ENCODE peak calls at places on chromosome 12, in five cellular contexts. One of them, this sample, is unnamed.

GRCh38 chr12:88052686-88053085 is 23.5 kb upstream of the C12orf50 start:
- DNase-seq in transverse colon: peak; percentile 13
- DNase-seq in mucosa of descending colon: no peak
- DNase-seq in T1000: peak; percentile 79
- DNase-seq in fibroblast of mammary gland: peak; percentile 52
- DNase-seq in this sample: peak; percentile 51

GRCh38 chr12:4910502-4911315 is 1.0 kb downstream of the KCNA1 start:
- DNase-seq in transverse colon: no peak
- DNase-seq in mucosa of descending colon: no peak
- DNase-seq in T1000: no peak
- DNase-seq in fibroblast of mammary gland: no peak
- DNase-seq in this sample: no peak

GRCh38 chr12:95224202-95225170 is 6.9 kb downstream of the VEZT start:
- DNase-seq in transverse colon: no peak
- DNase-seq in mucosa of descending colon: no peak
- DNase-seq in T1000: no peak
- DNase-seq in fibroblast of mammary gland: peak; percentile 89
- DNase-seq in this sample: peak; percentile 82

GRCh38 chr12:10540776-10541205 is 35.1 kb downstream of the EIF2S3B start:
- DNase-seq in transverse colon: no peak
- DNase-seq in mucosa of descending colon: no peak
- DNase-seq in T1000: no peak
- DNase-seq in fibroblast of mammary gland: peak; percentile 89
- DNase-seq in this sample: peak; percentile 21

GRCh38 chr12:67599691-67600090 is 48.9 kb upstream of the DYRK2 start:
- DNase-seq in transverse colon: no peak
- DNase-seq in mucosa of descending colon: no peak
- DNase-seq in T1000: no peak
- DNase-seq in fibroblast of mammary gland: no peak
- DNase-seq in this sample: no peak

GRCh38 chr12:27560126-27560525 is 36.1 kb downstream of the PPFIBP1 start:
- DNase-seq in transverse colon: no peak
- DNase-seq in mucosa of descending colon: no peak
- DNase-seq in T1000: no peak
- DNase-seq in fibroblast of mammary gland: no peak
- DNase-seq in this sample: no peak

GRCh38 chr12:108235231-108235959 is 103.7 kb downstream of the CMKLR1 start:
- DNase-seq in transverse colon: no peak
- DNase-seq in mucosa of descending colon: no peak
- DNase-seq in T1000: no peak
- DNase-seq in fibroblast of mammary gland: no peak
- DNase-seq in this sample: no peak

GRCh38 chr12:27535318-27535717 is 11.3 kb downstream of the PPFIBP1 start:
- DNase-seq in transverse colon: no peak
- DNase-seq in mucosa of descending colon: no peak
- DNase-seq in T1000: no peak
- DNase-seq in fibroblast of mammary gland: no peak
- DNase-seq in this sample: no peak

GRCh38 chr12:124456652-124457152 is 110.7 kb downstream of the NCOR2 start:
- DNase-seq in transverse colon: peak; percentile 61
- DNase-seq in mucosa of descending colon: peak; percentile 63
- DNase-seq in T1000: no peak
- DNase-seq in fibroblast of mammary gland: no peak
- DNase-seq in this sample: no peak

This sample was measured in amniotic epithelial cell.